ENCODE peak calls at places on chromosome 9, in nine cellular contexts. W is AG04450, P is fibroblast of villous mesenchyme, T is stomach, M is WTC11, H is OCI-LY7, B is gastrocnemius medialis, G is AG10803, V is HCT116. O is an unnamed sample.

GRCh38 chr9:614421-614820 is 227.1 kb upstream of the DMRT1 start:
- DNase-seq in W (no peak), P (no peak), T (no peak), M (no peak), H (no peak), B (no peak), G (peak), V (no peak), O (no peak)

GRCh38 chr9:77985996-77986395 is 45.6 kb downstream of the GNAQ start:
- DNase-seq in W (no peak), P (no peak), T (no peak), M (no peak), H (no peak), B (no peak), G (no peak), V (no peak), O (no peak)

GRCh38 chr9:136952354-136952855 is 332 bp downstream of the LCN12 start:
- DNase-seq in W (no peak), P (no peak), T (no peak), M (no peak), H (no peak), B (no peak), G (no peak), V (no peak), O (no peak)

GRCh38 chr9:74784506-74784905 is 103.2 kb downstream of the TRPM6 start:
- DNase-seq in W (no peak), P (no peak), T (no peak), M (no peak), H (no peak), B (no peak), G (peak), V (no peak), O (no peak)

GRCh38 chr9:137222190-137223077 is at the start of gene RNF208:
- DNase-seq in W (no peak), P (no peak), T (no peak), M (peak), H (no peak), B (no peak), G (no peak), V (no peak), O (no peak)

GRCh38 chr9:120474579-120475243 is 105.3 kb downstream of the CDK5RAP2 start:
- DNase-seq in W (no peak), P (peak), T (no peak), M (no peak), H (no peak), B (no peak), G (peak), V (no peak), O (no peak)

GRCh38 chr9:21477466-21477865 is 4.6 kb downstream of the IFNE start:
- DNase-seq in W (no peak), P (no peak), T (no peak), M (no peak), H (no peak), B (no peak), G (no peak), V (no peak), O (no peak)

GRCh38 chr9:108209132-108209700 is 646.6 kb downstream of the ACTL7B start:
- DNase-seq in W (no peak), P (no peak), T (peak), M (no peak), H (no peak), B (no peak), G (no peak), V (no peak), O (no peak)

GRCh38 chr9:82991684-82992083 is 71.3 kb downstream of the RASEF start:
- DNase-seq in W (no peak), P (no peak), T (no peak), M (no peak), H (no peak), B (no peak), G (no peak), V (no peak), O (no peak)

GRCh38 chr9:135904121-135904520 is 3.2 kb downstream of the CAMSAP1 start:
- DNase-seq in W (no peak), P (no peak), T (no peak), M (no peak), H (no peak), B (no peak), G (no peak), V (no peak), O (no peak)

GRCh38 chr9:134518004-134518606 is 123.5 kb upstream of the COL5A1 start:
- DNase-seq in W (no peak), P (no peak), T (peak), M (peak), H (no peak), B (no peak), G (peak), V (no peak), O (no peak)

GRCh38 chr9:117665601-117666377 is 38.4 kb upstream of the TLR4 start:
- DNase-seq in W (no peak), P (no peak), T (no peak), M (no peak), H (no peak), B (no peak), G (no peak), V (no peak), O (no peak)

GRCh38 chr9:75185585-75186170 is 97.4 kb downstream of the OSTF1 start:
- DNase-seq in W (no peak), P (peak), T (peak), M (peak), H (peak), B (no peak), G (peak), V (peak), O (peak)

GRCh38 chr9:7439355-7439978 is 360.1 kb downstream of the DMAC1 start:
- DNase-seq in W (peak), P (peak), T (no peak), M (no peak), H (no peak), B (no peak), G (no peak), V (no peak), O (no peak)

GRCh38 chr9:136839229-136840139 is 2.8 kb upstream of the AJM1 start:
- DNase-seq in W (no peak), P (no peak), T (no peak), M (no peak), H (no peak), B (no peak), G (no peak), V (no peak), O (no peak)

GRCh38 chr9:32672478-32672877 is 37.0 kb upstream of the TAF1L start:
- DNase-seq in W (peak), P (peak), T (no peak), M (no peak), H (no peak), B (no peak), G (peak), V (no peak), O (no peak)

GRCh38 chr9:76699966-76700365 is 64.3 kb upstream of the PCA3 start:
- DNase-seq in W (peak), P (no peak), T (no peak), M (no peak), H (no peak), B (no peak), G (peak), V (no peak), O (no peak)

GRCh38 chr9:16364347-16364746 is 506.1 kb downstream of the BNC2 start:
- DNase-seq in W (no peak), P (no peak), T (no peak), M (no peak), H (no peak), B (no peak), G (no peak), V (no peak), O (no peak)

GRCh38 chr9:85742630-85742928 is 825 bp upstream of the AGTPBP1 start:
- DNase-seq in W (no peak), P (peak), T (no peak), M (no peak), H (no peak), B (no peak), G (peak), V (no peak), O (no peak)

GRCh38 chr9:69385474-69386091 is 60.6 kb downstream of the ENTREP1 start:
- DNase-seq in W (no peak), P (no peak), T (peak), M (peak), H (no peak), B (no peak), G (no peak), V (no peak), O (no peak)

GRCh38 chr9:137319976-137320551 is 18.0 kb upstream of the NRARP start:
- DNase-seq in W (no peak), P (no peak), T (peak), M (no peak), H (no peak), B (peak), G (no peak), V (no peak), O (no peak)

GRCh38 chr9:126009047-126009446 is 261.9 kb downstream of the PBX3 start:
- DNase-seq in W (no peak), P (no peak), T (no peak), M (no peak), H (peak), B (no peak), G (no peak), V (peak), O (no peak)

GRCh38 chr9:8713149-8713856 is 913.7 kb upstream of the DMAC1 start:
- DNase-seq in W (no peak), P (no peak), T (no peak), M (no peak), H (no peak), B (no peak), G (no peak), V (no peak), O (no peak)

GRCh38 chr9:2158111-2158610 is 143.0 kb downstream of the SMARCA2 start:
- DNase-seq in W (no peak), P (peak), T (peak), M (peak), H (peak), B (peak), G (peak), V (no peak), O (peak)

GRCh38 chr9:14313951-14314423 is at the start of gene NFIB:
- DNase-seq in W (no peak), P (peak), T (peak), M (peak), H (peak), B (peak), G (no peak), V (no peak), O (peak)

GRCh38 chr9:22030101-22030598 is 21.0 kb upstream of the CDKN2B start:
- DNase-seq in W (no peak), P (peak), T (no peak), M (no peak), H (peak), B (no peak), G (peak), V (no peak), O (no peak)

GRCh38 chr9:121839726-121840500 is 188.5 kb downstream of the DAB2IP start:
- DNase-seq in W (no peak), P (no peak), T (no peak), M (no peak), H (no peak), B (no peak), G (no peak), V (no peak), O (peak)

GRCh38 chr9:78676009-78676408 is 379.1 kb downstream of the PSAT1 start:
- DNase-seq in W (no peak), P (no peak), T (no peak), M (no peak), H (no peak), B (no peak), G (peak), V (no peak), O (no peak)

GRCh38 chr9:128553695-128554094 is 1.3 kb downstream of the SPTAN1 start:
- DNase-seq in W (peak), P (peak), T (no peak), M (no peak), H (peak), B (no peak), G (peak), V (no peak), O (no peak)

GRCh38 chr9:70255521-70255920 is 3.3 kb upstream of the SMC5 start:
- DNase-seq in W (no peak), P (no peak), T (no peak), M (no peak), H (no peak), B (no peak), G (no peak), V (no peak), O (no peak)

GRCh38 chr9:69178583-69179011 is 4.5 kb downstream of the TJP2 start:
- DNase-seq in W (no peak), P (peak), T (no peak), M (no peak), H (no peak), B (no peak), G (no peak), V (peak), O (no peak)

GRCh38 chr9:38334234-38334633 is 58.3 kb upstream of the ALDH1B1 start:
- DNase-seq in W (no peak), P (no peak), T (peak), M (no peak), H (peak), B (no peak), G (no peak), V (no peak), O (no peak)
- TF ChIP-seq CTCF in W (peak), P (peak), T (no peak), M (no peak), H (peak), B (no peak), G (peak), V (peak), O (peak)

GRCh38 chr9:114386361-114386885 is 1.4 kb downstream of the AKNA start:
- DNase-seq in W (no peak), P (no peak), T (no peak), M (no peak), H (no peak), B (no peak), G (no peak), V (no peak), O (no peak)
- TF ChIP-seq CTCF in W (no peak), P (no peak), T (no peak), M (no peak), H (no peak), B (no peak), G (no peak), V (no peak), O (no peak)

DNA sequence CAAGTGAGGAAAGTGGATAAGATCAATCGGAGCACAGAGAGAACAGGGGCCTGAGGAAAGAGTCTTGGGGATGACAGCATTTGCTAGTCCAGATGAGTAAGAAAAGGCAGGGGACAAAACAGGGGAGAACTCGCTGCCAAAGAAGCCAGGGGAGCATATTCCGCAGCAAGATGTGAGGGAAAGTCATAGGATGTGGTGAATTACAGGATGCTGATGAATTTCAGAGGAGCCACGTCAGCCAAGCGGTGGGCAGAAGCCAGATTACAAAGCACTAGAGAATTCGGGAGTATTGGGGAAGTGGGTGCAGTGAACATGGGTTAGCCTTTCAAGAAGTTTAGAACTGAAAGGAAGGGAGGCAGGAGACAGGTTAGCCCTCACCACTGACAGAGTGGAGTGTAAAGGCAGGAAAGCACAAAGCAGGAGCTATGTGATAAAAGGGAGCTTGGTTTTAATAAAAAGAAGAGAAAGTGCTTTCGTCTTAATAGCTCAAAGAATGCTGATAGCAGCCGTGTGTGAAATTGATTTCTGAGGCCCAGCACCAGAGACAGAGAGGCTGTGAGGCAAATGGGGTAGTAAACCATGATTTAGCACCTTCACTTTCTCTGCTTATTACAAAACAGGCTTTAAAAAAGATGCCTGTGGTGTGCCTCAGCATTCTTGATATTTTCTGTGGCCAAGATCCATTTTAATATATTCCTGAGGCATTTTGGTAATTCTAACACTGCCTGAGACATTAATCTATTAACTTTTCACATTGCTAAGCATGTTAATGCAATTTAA is 16.8 kb downstream of the ADAMTSL1 start:
- DNase-seq in W (peak), P (peak), T (no peak), M (no peak), H (no peak), B (peak), G (peak), V (no peak), O (no peak)
- TF ChIP-seq CTCF in W (no peak), P (no peak), T (no peak), M (no peak), H (no peak), B (no peak), G (no peak), V (no peak), O (no peak)

DNA sequence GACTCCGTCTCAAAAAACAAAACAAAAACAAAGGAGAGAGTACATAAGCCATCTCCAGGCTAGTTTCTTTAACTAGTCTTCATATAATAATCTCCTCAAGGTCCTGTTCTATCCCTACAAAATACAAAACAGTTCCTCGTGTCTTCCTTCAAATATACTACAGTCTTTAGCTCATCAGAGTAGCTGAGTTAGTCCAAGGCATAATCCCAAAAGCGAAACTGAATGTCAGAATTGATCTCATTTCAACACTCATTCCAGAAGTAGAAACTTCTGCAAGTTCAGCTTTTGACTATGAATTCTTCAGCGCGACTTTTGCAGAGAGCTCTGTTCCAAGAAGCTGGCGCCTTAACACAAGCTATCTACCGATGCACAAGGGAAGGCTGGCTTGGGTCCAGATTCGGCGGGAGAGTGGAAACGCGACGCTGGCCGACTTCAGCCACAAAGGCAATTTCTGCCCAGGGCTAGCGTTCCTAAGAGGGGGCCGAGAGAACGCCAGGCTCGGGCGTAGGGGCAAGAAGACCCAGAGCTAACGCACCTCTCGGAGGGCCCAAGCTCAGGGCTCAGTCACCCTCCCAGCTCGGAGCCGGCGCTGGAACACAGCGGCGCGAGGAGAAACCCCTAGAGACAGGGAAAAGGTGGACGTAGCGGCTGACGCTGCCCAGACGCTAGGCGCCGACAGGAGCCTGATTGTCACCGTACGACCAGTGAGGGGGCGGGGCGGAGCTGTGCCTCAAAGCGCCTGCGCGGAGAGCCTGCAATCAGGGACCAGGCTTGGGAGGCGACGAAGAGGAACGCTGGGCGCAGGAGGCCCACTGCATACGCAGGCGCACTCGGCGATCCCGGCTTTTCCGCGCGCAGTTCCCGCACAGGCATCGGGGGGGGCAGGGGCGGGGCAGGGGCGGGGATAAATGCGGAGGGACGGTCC is 469 bp upstream of the HSDL2 start:
- DNase-seq in W (peak), P (peak), T (peak), M (peak), H (peak), B (peak), G (peak), V (peak), O (peak)
- TF ChIP-seq CTCF in W (no peak), P (no peak), T (no peak), M (no peak), H (no peak), B (peak), G (no peak), V (no peak), O (no peak)

GRCh38 chr9:109561137-109561536 is 63.0 kb upstream of the PTPN3 start:
- DNase-seq in W (no peak), P (no peak), T (no peak), M (no peak), H (no peak), B (no peak), G (no peak), V (no peak), O (no peak)

GRCh38 chr9:109556786-109557185 is 58.7 kb upstream of the PTPN3 start:
- DNase-seq in W (no peak), P (no peak), T (no peak), M (no peak), H (no peak), B (no peak), G (no peak), V (no peak), O (no peak)

GRCh38 chr9:109557481-109557880 is 59.4 kb upstream of the PTPN3 start:
- DNase-seq in W (no peak), P (no peak), T (no peak), M (no peak), H (no peak), B (no peak), G (no peak), V (no peak), O (no peak)

GRCh38 chr9:109558718-109559151 is 60.6 kb upstream of the PTPN3 start:
- DNase-seq in W (no peak), P (no peak), T (no peak), M (no peak), H (no peak), B (peak), G (no peak), V (no peak), O (no peak)

DNA sequence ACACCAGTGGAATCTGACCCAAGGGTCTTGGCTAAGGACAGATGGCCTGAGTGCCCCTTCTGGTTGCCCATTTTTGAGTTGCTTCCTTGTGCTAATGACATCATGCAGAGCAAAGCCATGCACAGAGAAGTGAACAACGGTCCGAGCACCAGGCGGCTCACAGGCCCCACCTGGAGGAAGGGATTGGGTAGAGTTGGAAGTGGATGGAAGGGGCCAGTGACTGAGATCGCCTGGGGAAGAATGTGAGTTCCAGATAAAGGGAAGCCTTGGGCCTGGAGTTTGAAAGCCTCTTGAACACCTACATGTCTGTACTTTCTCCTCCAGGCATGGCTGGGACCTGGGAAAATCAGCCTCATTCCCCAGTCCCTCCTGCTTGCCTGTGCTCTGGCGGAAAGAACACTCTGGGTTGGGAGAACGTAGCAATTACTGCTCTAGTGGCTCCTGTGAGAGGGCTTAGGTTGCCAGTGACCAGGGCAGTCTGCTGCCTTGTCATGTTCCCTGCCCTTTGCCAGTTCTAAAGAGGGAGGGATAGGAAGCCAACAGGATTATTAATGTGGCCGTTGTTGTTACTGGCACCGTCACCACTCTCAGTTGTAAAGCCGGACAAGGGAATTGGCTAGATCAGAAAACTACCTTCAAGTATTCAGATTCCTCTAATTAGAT is 62.5 kb upstream of the PTPN3 start:
- DNase-seq in W (no peak), P (no peak), T (no peak), M (peak), H (no peak), B (peak), G (no peak), V (peak), O (no peak)
- TF ChIP-seq CTCF in W (peak), P (no peak), T (no peak), M (no peak), H (no peak), B (no peak), G (no peak), V (peak), O (no peak)

O was measured in GM10248.